ENCODE peak calls at places on chromosomes 12 and 14, in six cellular contexts. D, A, F, U, J and S are unnamed samples.

GRCh38 chr12:112788205-112788604 is 3.3 kb upstream of the RPH3A start:
- DNase-seq in D (no peak), A (no peak), F (peak; percentile 68), U (peak; percentile 34), J (no peak), S (no peak)

GRCh38 chr12:114166360-114166759 is 200.2 kb upstream of the RBM19 start:
- DNase-seq in D (peak; percentile 43), A (peak; percentile 71), F (peak; percentile 87), U (peak; percentile 66), J (peak; percentile 9), S (no peak)

GRCh38 chr14:104659764-104660523 is 29.5 kb upstream of the INF2 start:
- DNase-seq in D (no peak), A (no peak), F (no peak), U (no peak), J (no peak), S (no peak)

GRCh38 chr12:104510145-104510872 is 53.6 kb downstream of the CHST11 start:
- DNase-seq in D (peak; percentile 85), A (no peak), F (no peak), U (no peak), J (no peak), S (no peak)

GRCh38 chr14:26595922-26596721 is 1.7 kb downstream of the NOVA1 start:
- DNase-seq in D (no peak), A (peak; percentile 40), F (no peak), U (no peak), J (no peak), S (no peak)

GRCh38 chr12:111503116-111503515 is 96.0 kb downstream of the ATXN2 start:
- DNase-seq in D (no peak), A (no peak), F (no peak), U (no peak), J (no peak), S (no peak)

GRCh38 chr12:92561543-92561899 is 141.3 kb upstream of the PLEKHG7 start:
- DNase-seq in D (peak; percentile 30), A (no peak), F (no peak), U (no peak), J (no peak), S (no peak)

GRCh38 chr12:98399532-98399931 is 115.9 kb upstream of the TMPO start:
- DNase-seq in D (peak; percentile 86), A (no peak), F (peak; percentile 58), U (peak; percentile 44), J (peak; percentile 43), S (no peak)

GRCh38 chr12:85441740-85442139 is 161.7 kb downstream of the ALX1 start:
- DNase-seq in D (no peak), A (no peak), F (no peak), U (no peak), J (peak; percentile 9), S (no peak)

GRCh38 chr12:81141220-81141619 is 63.3 kb downstream of the ACSS3 start:
- DNase-seq in D (no peak), A (no peak), F (no peak), U (no peak), J (peak; percentile 30), S (no peak)

GRCh38 chr12:84508325-84508861 is 404.2 kb downstream of the SLC6A15 start:
- DNase-seq in D (no peak), A (no peak), F (peak; percentile 56), U (no peak), J (peak; percentile 12), S (no peak)

GRCh38 chr12:96197503-96198272 is 3.5 kb downstream of the ELK3 start:
- DNase-seq in D (no peak), A (no peak), F (no peak), U (no peak), J (no peak), S (no peak)

GRCh38 chr14:90983560-90983959 is 76.9 kb downstream of the RPS6KA5 start:
- DNase-seq in D (no peak), A (no peak), F (no peak), U (no peak), J (no peak), S (no peak)

GRCh38 chr14:101074124-101075024 is 170.9 kb upstream of the RTL1 start:
- DNase-seq in D (no peak), A (no peak), F (no peak), U (peak; percentile 5), J (no peak), S (no peak)

GRCh38 chr12:118164798-118165486 is 29.0 kb downstream of the PEBP1 start:
- DNase-seq in D (peak; percentile 14), A (no peak), F (peak; percentile 83), U (peak; percentile 59), J (peak; percentile 10), S (no peak)

GRCh38 chr12:2268478-2269286 is 215.9 kb downstream of the CACNA1C start:
- DNase-seq in D (no peak), A (no peak), F (no peak), U (no peak), J (no peak), S (no peak)

GRCh38 chr14:44963775-44964380 is 1.9 kb downstream of the TOGARAM1 start:
- DNase-seq in D (peak; percentile 6), A (no peak), F (peak; percentile 56), U (no peak), J (peak; percentile 41), S (no peak)

GRCh38 chr14:61152851-61153364 is 128.2 kb downstream of the TMEM30B start:
- DNase-seq in D (no peak), A (no peak), F (no peak), U (no peak), J (peak; percentile 23), S (no peak)

GRCh38 chr14:63782683-63783389 is 55.0 kb upstream of the SGPP1 start:
- DNase-seq in D (peak; percentile 20), A (no peak), F (no peak), U (no peak), J (no peak), S (no peak)

GRCh38 chr12:20369164-20370000 is 1.0 kb downstream of the PDE3A start:
- DNase-seq in D (no peak), A (peak; percentile 85), F (peak; percentile 79), U (peak; percentile 72), J (no peak), S (no peak)

GRCh38 chr14:28773917-28774691 is 7.5 kb downstream of the FOXG1 start:
- DNase-seq in D (peak; percentile 43), A (peak; percentile 90), F (peak; percentile 94), U (peak; percentile 86), J (no peak), S (no peak)

GRCh38 chr12:92444763-92445162 is 258.0 kb upstream of the PLEKHG7 start:
- DNase-seq in D (no peak), A (no peak), F (no peak), U (no peak), J (no peak), S (no peak)

GRCh38 chr12:75908961-75909699 is 122.4 kb downstream of the PHLDA1 start:
- DNase-seq in D (no peak), A (no peak), F (no peak), U (no peak), J (peak; percentile 27), S (no peak)

GRCh38 chr14:82432531-82432930 is 898.9 kb upstream of the SEL1L start:
- DNase-seq in D (no peak), A (no peak), F (no peak), U (no peak), J (no peak), S (no peak)

GRCh38 chr12:89494411-89495231 is 30.0 kb downstream of the GALNT4 start:
- DNase-seq in D (peak; percentile 39), A (no peak), F (no peak), U (no peak), J (no peak), S (no peak)

GRCh38 chr12:112676526-112676925 is 115.0 kb upstream of the RPH3A start:
- DNase-seq in D (no peak), A (no peak), F (peak; percentile 40), U (peak; percentile 16), J (no peak), S (no peak)

GRCh38 chr12:27999521-27999920 is 27.0 kb upstream of the PTHLH start:
- DNase-seq in D (no peak), A (no peak), F (no peak), U (no peak), J (no peak), S (no peak)

GRCh38 chr14:72129283-72129682 is 197.1 kb downstream of the RGS6 start:
- DNase-seq in D (no peak), A (no peak), F (no peak), U (no peak), J (no peak), S (no peak)
- TF ChIP-seq CREB1 in D (no peak), A (no peak), F (no peak), U (no peak), J (no peak), S (no peak)

GRCh38 chr12:47410383-47410782 is 295.4 kb downstream of the RPAP3 start:
- DNase-seq in D (no peak), A (no peak), F (no peak), U (no peak), J (no peak), S (no peak)

GRCh38 chr12:47410862-47411261 is 295.0 kb downstream of the RPAP3 start:
- DNase-seq in D (no peak), A (no peak), F (no peak), U (no peak), J (no peak), S (no peak)

GRCh38 chr12:47412837-47413236 is 293.0 kb downstream of the RPAP3 start:
- DNase-seq in D (no peak), A (no peak), F (no peak), U (no peak), J (no peak), S (no peak)

GRCh38 chr12:47413806-47414205 is 292.0 kb downstream of the RPAP3 start:
- DNase-seq in D (no peak), A (no peak), F (no peak), U (no peak), J (no peak), S (no peak)

DNA sequence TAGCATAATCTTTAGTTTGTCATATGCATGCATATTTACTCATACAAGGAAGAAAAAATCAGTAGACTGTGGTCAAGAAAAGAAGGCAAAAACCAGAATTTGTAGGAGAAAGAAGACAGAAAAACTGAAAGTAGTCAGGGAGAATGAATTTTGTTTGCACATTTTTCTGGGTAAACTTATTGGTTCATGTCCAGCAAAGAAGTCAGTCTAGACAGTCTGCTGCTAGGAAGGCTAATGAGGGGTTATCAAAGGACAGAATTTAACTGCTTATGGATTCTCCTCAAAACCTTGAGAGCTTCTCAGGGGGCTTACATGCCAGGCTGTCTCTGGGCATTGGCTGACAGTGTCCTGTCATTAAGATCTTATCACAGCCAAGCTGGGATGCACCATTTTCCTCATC is 293.9 kb downstream of the RPAP3 start:
- DNase-seq in D (no peak), A (no peak), F (no peak), U (no peak), J (no peak), S (no peak)
- TF ChIP-seq CREB1 in D (no peak), A (no peak), F (no peak), U (no peak), J (no peak), S (no peak)

GRCh38 chr14:77612011-77612620 is 4.3 kb downstream of the SPTLC2 start:
- DNase-seq in D (no peak), A (no peak), F (peak; percentile 24), U (no peak), J (no peak), S (no peak)
- TF ChIP-seq CREB1 in D (no peak), A (no peak), F (no peak), U (no peak), J (no peak), S (no peak)

DNA sequence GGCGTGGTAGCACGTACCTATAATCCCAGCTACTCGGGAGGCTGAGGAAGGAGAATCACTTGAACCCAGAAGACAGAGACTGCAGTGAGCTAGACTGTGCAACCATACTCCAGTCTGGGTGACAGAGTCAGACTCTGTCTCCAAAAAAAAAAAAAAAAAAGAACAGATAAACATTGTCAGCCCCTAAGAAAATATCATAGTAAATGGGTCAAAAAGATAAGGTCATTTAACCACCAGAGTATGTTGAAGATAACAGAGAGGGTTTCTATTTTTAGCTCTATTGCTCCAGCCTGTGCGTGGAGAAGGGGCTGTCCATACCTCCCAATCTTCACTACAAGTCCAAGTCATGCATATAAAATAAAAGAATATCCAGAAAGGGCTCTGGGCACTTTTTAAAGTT is 15.4 kb downstream of the LGMN start:
- DNase-seq in D (peak; percentile 42), A (no peak), F (no peak), U (no peak), J (no peak), S (no peak)
- TF ChIP-seq CREB1 in D (no peak), A (no peak), F (no peak), U (no peak), J (no peak), S (no peak)